ENCODE peak calls at places on chromosomes 13 and 19, in four cellular contexts. I is uterus, C is esophagus squamous epithelium, J is endothelial cell of umbilical vein. S is an unnamed sample.

GRCh38 chr19:51097166-51097736 is 11.0 kb downstream of the CTU1 start:
- DNase-seq in J (peak; percentile 27), C (no peak), I (peak; percentile 52), S (peak; percentile 56)

GRCh38 chr19:14659886-14660489 is 14.7 kb downstream of the ADGRE3 start:
- DNase-seq in J (no peak), I (no peak), C (no peak), S (no peak)

GRCh38 chr19:15259900-15260299 is 27.7 kb upstream of the EPHX3 start:
- DNase-seq in J (no peak), I (no peak), C (no peak), S (no peak)

GRCh38 chr13:113815151-113816058 is 48.5 kb downstream of the GAS6 start:
- DNase-seq in J (peak; percentile 6), C (no peak), I (no peak), S (no peak)

GRCh38 chr13:33128134-33128533 is 111.9 kb downstream of the KL start:
- DNase-seq in J (no peak), C (no peak), I (no peak), S (no peak)

GRCh38 chr13:63190219-63190618 is 1774.6 kb upstream of the PCDH20 start:
- DNase-seq in J (no peak), C (no peak), I (no peak), S (no peak)

GRCh38 chr13:68257111-68257842 is 1027.1 kb upstream of the PCDH9 start:
- DNase-seq in I (no peak), J (no peak), C (no peak), S (no peak)

GRCh38 chr13:92984151-92984550 is 242.5 kb upstream of the GPC6 start:
- DNase-seq in I (no peak), C (no peak), J (no peak), S (no peak)

GRCh38 chr13:106432636-106433035 is 102.8 kb downstream of the EFNB2 start:
- DNase-seq in I (no peak), J (no peak), C (no peak), S (no peak)

GRCh38 chr19:51325161-51325979 is 13.9 kb downstream of the IGLON5 start:
- DNase-seq in C (no peak), I (no peak), J (no peak), S (no peak)

GRCh38 chr13:109272595-109273325 is 513.6 kb downstream of the IRS2 start:
- DNase-seq in I (no peak), J (no peak), C (no peak), S (no peak)

GRCh38 chr13:111177081-111177711 is 62.1 kb downstream of the ARHGEF7 start:
- DNase-seq in J (peak; percentile 95), I (peak; percentile 32), C (no peak), S (peak; percentile 78)

GRCh38 chr13:41577437-41577836 is 120.1 kb downstream of the RGCC start:
- DNase-seq in C (no peak), I (no peak), J (no peak), S (peak; percentile 66)

GRCh38 chr13:104385409-104385808 is 1319.2 kb upstream of the SLC10A2 start:
- DNase-seq in J (no peak), C (no peak), I (no peak), S (no peak)

GRCh38 chr19:17841810-17842662 is 5.7 kb downstream of the JAK3 start:
- DNase-seq in C (no peak), J (peak; percentile 72), I (peak; percentile 75), S (peak; percentile 77)

GRCh38 chr19:14580623-14581237 is 2.2 kb upstream of the CLEC17A start:
- DNase-seq in J (no peak), C (no peak), I (no peak), S (no peak)

GRCh38 chr13:30334663-30335386 is 27.5 kb upstream of the KATNAL1 start:
- DNase-seq in I (no peak), J (peak; percentile 37), C (no peak), S (no peak)

GRCh38 chr13:83327091-83327490 is 555.2 kb downstream of the SLITRK1 start:
- DNase-seq in C (no peak), I (no peak), J (no peak), S (no peak)

GRCh38 chr13:101127741-101128353 is 288.5 kb downstream of the NALCN start:
- DNase-seq in C (no peak), J (peak; percentile 66), I (no peak), S (no peak)

GRCh38 chr19:3365447-3366103 is 808 bp upstream of the NFIC start:
- DNase-seq in J (no peak), I (peak; percentile 83), C (no peak), S (peak; percentile 74)

GRCh38 chr13:51006067-51006800 is 96.6 kb downstream of the RNASEH2B start:
- DNase-seq in I (peak; percentile 52), J (no peak), C (no peak), S (no peak)

GRCh38 chr13:48043789-48044503 is 6.4 kb downstream of the NUDT15 start:
- DNase-seq in I (no peak), J (peak; percentile 67), C (no peak), S (no peak)

GRCh38 chr19:6521718-6522646 is 8.8 kb upstream of the TNFSF9 start:
- DNase-seq in J (no peak), C (no peak), I (no peak), S (no peak)

GRCh38 chr19:50649433-50650391 is at the start of gene C19orf81:
- DNase-seq in J (no peak), I (no peak), C (no peak), S (no peak)

GRCh38 chr19:2013683-2013961 is 1.9 kb downstream of the BTBD2 start:
- DNase-seq in J (no peak), I (no peak), C (no peak), S (no peak)

GRCh38 chr13:23921451-23921888 is 24.2 kb upstream of the C1QTNF9B start:
- DNase-seq in J (peak; percentile 65), C (no peak), I (no peak), S (no peak)

GRCh38 chr13:48235100-48235813 is 2.3 kb downstream of the ITM2B start:
- DNase-seq in I (no peak), C (no peak), J (peak; percentile 61), S (peak; percentile 45)

GRCh38 chr13:59721889-59722579 is 441.7 kb downstream of the DIAPH3 start:
- DNase-seq in I (no peak), J (no peak), C (no peak), S (no peak)

DNA sequence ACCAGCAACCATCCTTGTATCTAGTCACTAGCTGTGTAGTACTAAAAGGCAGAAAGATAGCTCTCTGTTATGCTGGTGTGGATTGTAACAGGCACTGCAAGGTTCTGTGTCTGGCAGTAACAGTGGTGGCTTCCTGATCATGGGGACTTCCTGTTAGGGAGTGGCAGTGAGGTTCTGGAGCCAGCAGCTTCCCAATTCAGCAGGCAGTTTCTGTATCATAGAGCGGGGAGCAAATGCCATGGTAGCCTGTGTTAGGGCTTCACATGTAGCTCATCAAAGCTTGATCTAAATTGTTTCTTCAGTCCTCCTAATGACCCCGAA is 441.2 kb downstream of the DIAPH3 start:
- DNase-seq in I (no peak), J (no peak), C (no peak), S (no peak)
- TF ChIP-seq POLR2A in I (no peak), J (no peak), C (no peak), S (no peak)

GRCh38 chr13:36332986-36333385 is 13.2 kb downstream of the SPART start:
- DNase-seq in I (no peak), C (no peak), J (peak; percentile 65), S (no peak)
- H3K27ac ChIP-seq in I (no peak overlapping the region), C (no peak overlapping the region), J (peak overlapping the region; percentile 79), S (no peak overlapping the region)

DNA sequence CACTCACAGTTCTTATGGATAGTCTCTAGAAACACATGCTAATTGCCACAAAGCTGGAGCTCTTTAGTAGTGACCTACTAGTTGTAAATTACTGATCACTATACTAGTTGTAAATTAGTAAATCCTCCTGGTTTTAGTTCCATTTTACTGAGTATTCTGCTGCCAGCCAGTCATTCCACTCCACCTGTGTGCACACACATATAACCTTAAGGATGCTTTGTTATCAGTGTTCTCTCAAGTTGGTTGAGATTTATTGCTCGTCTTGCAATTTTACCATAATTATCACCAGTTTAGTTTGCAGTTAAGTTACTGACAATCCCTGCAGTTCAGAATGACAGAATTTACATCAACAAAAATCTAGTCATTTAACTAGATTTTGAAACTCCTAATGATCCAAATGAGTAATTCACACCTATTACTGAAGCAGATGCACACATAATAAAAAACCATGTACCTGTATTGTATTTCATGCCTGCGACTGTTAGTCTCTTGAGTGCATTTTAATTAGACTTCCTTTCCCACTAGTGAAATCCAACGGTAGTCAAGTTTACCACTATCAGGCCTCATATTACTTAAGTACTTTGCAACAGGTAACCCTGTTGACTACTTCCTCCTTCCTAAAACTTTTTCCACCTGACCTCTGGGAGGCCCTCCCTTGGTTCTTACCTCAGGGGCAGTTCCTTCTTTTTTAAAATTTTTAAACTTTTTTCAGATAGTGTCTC is 7.6 kb downstream of the TPT1 start:
- DNase-seq in C (no peak), I (no peak), J (no peak), S (no peak)
- TF ChIP-seq POLR2A in C (no peak), I (no peak), J (peak; percentile 47), S (no peak)

GRCh38 chr19:16328824-16329482 is 4.3 kb downstream of the KLF2 start:
- DNase-seq in C (no peak), I (no peak), J (peak; percentile 65), S (no peak)
- H3K27ac ChIP-seq in C (peak overlapping the region; percentile 92), I (peak overlapping the region; percentile 98), J (peak overlapping the region; percentile 71), S (peak overlapping the region; percentile 34)

DNA sequence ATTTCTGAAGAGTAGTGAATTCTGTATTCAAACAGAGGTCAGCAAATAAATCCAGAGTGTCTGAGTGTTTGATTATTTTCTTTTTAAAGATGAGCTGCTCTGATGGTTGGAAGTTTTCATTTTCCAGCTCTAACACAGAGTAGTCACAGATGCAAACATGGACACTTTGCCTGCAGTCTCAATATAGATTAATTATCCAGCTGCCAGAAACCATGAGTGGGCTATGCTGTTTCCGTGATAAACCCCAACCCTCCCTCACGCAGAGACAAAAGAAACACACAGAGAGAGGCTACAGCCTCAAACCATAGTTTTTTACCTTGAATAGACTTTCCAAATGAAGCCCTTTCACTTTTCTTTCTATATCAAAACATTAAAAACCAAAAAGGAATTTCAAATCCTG is 884.7 kb downstream of the DIAPH3 start:
- DNase-seq in I (no peak), C (no peak), J (no peak), S (no peak)
- TF ChIP-seq POLR2A in I (no peak), C (no peak), J (no peak), S (no peak)

GRCh38 chr13:98461525-98462240 is 115.2 kb downstream of the STK24 start:
- DNase-seq in J (no peak), C (no peak), I (no peak), S (no peak)

GRCh38 chr13:98460519-98460918 is 116.4 kb downstream of the STK24 start:
- DNase-seq in I (no peak), J (no peak), C (no peak), S (no peak)

GRCh38 chr13:98462946-98463345 is 114.0 kb downstream of the STK24 start:
- DNase-seq in J (no peak), I (no peak), C (no peak), S (no peak)

GRCh38 chr13:98459721-98460370 is 117.1 kb downstream of the STK24 start:
- DNase-seq in C (no peak), J (no peak), I (no peak), S (no peak)

DNA sequence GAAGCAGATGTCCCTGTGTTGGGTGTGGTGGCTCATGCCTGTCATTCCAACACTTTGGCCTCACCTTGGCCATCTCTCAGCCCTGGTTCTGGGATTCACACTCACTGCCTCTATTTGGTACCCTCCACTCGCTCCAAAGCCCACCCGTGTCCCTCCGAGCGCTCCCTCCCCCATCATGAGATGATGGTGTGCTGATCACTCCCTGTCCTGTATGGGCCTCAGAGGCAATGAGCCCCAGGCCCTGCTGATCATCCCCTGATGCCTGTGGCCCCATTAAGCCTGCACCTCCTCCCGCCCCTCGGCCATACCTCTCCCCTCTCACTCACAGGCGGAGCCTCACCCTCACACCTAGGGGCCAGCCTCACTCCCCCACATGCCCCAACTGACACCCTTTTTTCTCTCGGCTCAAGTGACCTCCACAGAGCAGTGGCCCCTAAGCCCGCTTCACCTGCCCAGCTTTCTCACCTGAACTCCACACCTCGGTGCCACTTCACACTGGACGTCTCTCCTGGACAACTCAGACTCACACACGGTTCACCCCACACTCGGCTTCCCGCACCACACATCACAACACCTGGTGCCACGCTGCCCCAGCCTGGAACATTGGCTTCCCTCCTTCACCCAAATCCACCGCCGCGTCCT is 114.5 kb downstream of the STK24 start:
- DNase-seq in J (no peak), I (no peak), C (no peak), S (no peak)
- H3K27ac ChIP-seq in J (no peak overlapping the region), I (peak overlapping the region; percentile 35), C (no peak overlapping the region), S (no peak overlapping the region)

S was measured in adrenal gland.